ENCODE peak calls at places on chromosome 6, in nine cellular contexts. W is ACHN; N is iris pigment epithelial cell; U is endodermal cell; D is fibroblast of the conjunctiva; O is stimulated activated CD8-positive, alpha-beta memory T cell treated with anti-CD3 and anti-CD28 coated beads, Interleukin-2, amount 100 ng/mL, for 1 hour; K is T-helper 2 cell; L is astrocyte of the spinal cord; B is GM03348. E is an unnamed sample.
A peak's percentile ranks its signal among the peaks of the same experiment; 100 is the strongest.

GRCh38 chr6:128605961-128606360 is 85.6 kb upstream of the PTPRK start:
- DNase-seq in W (no peak), N (peak; percentile 47), D (peak; percentile 5), B (peak; percentile 52), O (no peak), U (no peak), K (no peak), L (no peak), E (no peak)

GRCh38 chr6:14520536-14520935 is 403.0 kb downstream of the CD83 start:
- DNase-seq in K (no peak), L (no peak), U (no peak), O (no peak), B (no peak), W (no peak), N (no peak), D (no peak), E (no peak)

GRCh38 chr6:82878812-82879211 is 186.8 kb downstream of the UBE3D start:
- DNase-seq in D (peak; percentile 28), B (no peak), N (peak; percentile 15), U (no peak), K (no peak), L (peak; percentile 67), O (no peak), W (no peak), E (no peak)

GRCh38 chr6:168837231-168837903 is 396.4 kb downstream of the SMOC2 start:
- DNase-seq in N (no peak), W (no peak), O (no peak), L (peak; percentile 8), K (no peak), U (no peak), B (no peak), D (no peak), E (no peak)

GRCh38 chr6:143061597-143062385 is 1.1 kb downstream of the AIG1 start:
- DNase-seq in U (no peak), L (no peak), D (no peak), B (no peak), O (no peak), W (peak; percentile 3), N (no peak), K (no peak), E (no peak)

GRCh38 chr6:26490576-26490964 is 9.5 kb upstream of the BTN1A1 start:
- DNase-seq in U (no peak), L (no peak), O (no peak), N (no peak), K (no peak), B (no peak), W (no peak), D (no peak), E (no peak)

GRCh38 chr6:91317247-91317646 is 730.4 kb upstream of the MAP3K7 start:
- DNase-seq in W (no peak), N (peak; percentile 5), D (no peak), U (no peak), K (no peak), L (peak; percentile 62), O (no peak), B (no peak), E (no peak)

GRCh38 chr6:69343856-69344255 is 453.0 kb downstream of the LMBRD1 start:
- DNase-seq in O (no peak), D (no peak), L (peak; percentile 1), U (no peak), K (no peak), N (no peak), B (no peak), W (no peak), E (no peak)

GRCh38 chr6:36676142-36677058 is 2.1 kb upstream of the CDKN1A start:
- DNase-seq in K (no peak), L (peak; percentile 53), N (peak; percentile 60), U (peak; percentile 77), O (no peak), B (no peak), D (no peak), W (peak; percentile 57), E (peak; percentile 52)

GRCh38 chr6:104604643-104605042 is 255.1 kb downstream of the HACE1 start:
- DNase-seq in K (no peak), N (no peak), B (no peak), L (no peak), O (no peak), W (no peak), D (no peak), U (no peak), E (no peak)

GRCh38 chr6:96702626-96703025 is 134.7 kb downstream of the GPR63 start:
- DNase-seq in D (no peak), U (no peak), B (no peak), W (no peak), K (no peak), N (no peak), L (no peak), O (no peak), E (no peak)

GRCh38 chr6:41167173-41167963 is 4.5 kb upstream of the TREM2 start:
- DNase-seq in L (peak; percentile 16), D (no peak), N (peak; percentile 30), B (peak; percentile 29), W (peak; percentile 18), U (peak; percentile 92), K (no peak), O (no peak), E (no peak)

GRCh38 chr6:98787961-98788360 is 46.4 kb upstream of the POU3F2 start:
- DNase-seq in O (no peak), U (peak; percentile 72), D (no peak), B (no peak), L (no peak), N (no peak), W (no peak), K (no peak), E (no peak)

GRCh38 chr6:33985333-33985751 is 160.5 kb downstream of the GRM4 start:
- DNase-seq in N (no peak), B (no peak), W (no peak), L (no peak), O (no peak), D (no peak), K (no peak), U (peak; percentile 47), E (no peak)

GRCh38 chr6:21459646-21460045 is 133.9 kb upstream of the SOX4 start:
- DNase-seq in O (no peak), L (no peak), K (no peak), B (no peak), N (no peak), D (no peak), U (no peak), W (no peak), E (no peak)

GRCh38 chr6:131694832-131695426 is 6.3 kb downstream of the OR2A4 start:
- DNase-seq in O (no peak), D (peak; percentile 47), B (peak; percentile 86), N (peak; percentile 62), L (peak; percentile 77), U (peak; percentile 90), W (peak; percentile 63), K (no peak), E (no peak)

GRCh38 chr6:33851959-33852358 is 48.2 kb upstream of the MLN start:
- DNase-seq in L (no peak), K (no peak), N (peak; percentile 11), O (no peak), D (no peak), U (peak; percentile 95), B (peak; percentile 40), W (peak; percentile 43), E (no peak)

GRCh38 chr6:74742793-74743508 is 462.9 kb downstream of the COL12A1 start:
- DNase-seq in N (no peak), W (no peak), U (no peak), B (no peak), L (no peak), D (no peak), O (no peak), K (no peak), E (peak; percentile 40)

GRCh38 chr6:39835856-39836442 is 43.8 kb downstream of the DAAM2 start:
- DNase-seq in D (no peak), N (no peak), L (peak; percentile 8), K (no peak), O (no peak), W (no peak), B (peak; percentile 66), U (no peak), E (no peak)

GRCh38 chr6:30167101-30167500 is 3.8 kb downstream of the TRIM15 start:
- DNase-seq in W (no peak), B (no peak), L (no peak), N (no peak), D (no peak), K (no peak), U (no peak), O (no peak), E (no peak)

GRCh38 chr6:53178837-53179432 is 30.3 kb upstream of the GCM1 start:
- DNase-seq in U (no peak), W (no peak), N (no peak), O (no peak), K (no peak), B (no peak), L (no peak), D (no peak), E (no peak)

GRCh38 chr6:6218246-6219085 is 102.0 kb downstream of the F13A1 start:
- DNase-seq in W (no peak), L (peak; percentile 2), N (peak; percentile 3), B (peak; percentile 13), O (no peak), U (peak; percentile 57), D (no peak), K (no peak), E (no peak)

GRCh38 chr6:16089232-16089843 is 39.5 kb upstream of the MYLIP start:
- DNase-seq in O (no peak), K (no peak), L (peak; percentile 13), U (no peak), D (peak; percentile 26), B (no peak), N (peak; percentile 57), W (no peak), E (no peak)

GRCh38 chr6:13454286-13455221 is 32.8 kb downstream of the GFOD1 start:
- DNase-seq in W (no peak), O (peak; percentile 54), B (peak; percentile 41), U (peak; percentile 35), K (peak; percentile 10), D (peak; percentile 20), L (peak; percentile 13), N (peak; percentile 65), E (peak; percentile 47)

GRCh38 chr6:155543141-155543870 is 87.7 kb upstream of the NOX3 start:
- DNase-seq in D (no peak), K (no peak), U (no peak), B (no peak), O (no peak), W (no peak), L (no peak), N (no peak), E (no peak)

GRCh38 chr6:79522609-79523008 is 14.6 kb downstream of the LCA5 start:
- DNase-seq in U (no peak), D (no peak), W (no peak), O (no peak), B (no peak), L (no peak), K (no peak), N (no peak), E (no peak)

GRCh38 chr6:158769696-158770446 is 49.3 kb downstream of the EZR start:
- DNase-seq in D (no peak), K (no peak), N (no peak), U (no peak), B (no peak), L (peak; percentile 69), O (no peak), W (no peak), E (no peak)

E was measured in GM06990.